ENCODE peak calls at places on chromosomes 11 and 22, in seven cellular contexts. M, F, A, U, T, L and E are unnamed samples.

GRCh38 chr22:20552913-20553401 is 45.5 kb downstream of the MED15 start:
- DNase-seq in F (no peak), A (peak), L (no peak), U (no peak), T (peak), M (no peak), E (no peak)

GRCh38 chr22:43213066-43213465 is 26.1 kb upstream of the TTLL12 start:
- DNase-seq in A (no peak), T (no peak), M (no peak), F (no peak), U (peak), L (no peak), E (no peak)

GRCh38 chr11:27216268-27217149 is 146.5 kb downstream of the CCDC34 start:
- DNase-seq in U (no peak), A (no peak), L (no peak), F (no peak), T (no peak), M (no peak), E (no peak)

GRCh38 chr22:35299217-35299716 is 427 bp upstream of the TOM1 start:
- DNase-seq in U (no peak), M (no peak), L (no peak), T (no peak), A (peak), F (no peak), E (no peak)

GRCh38 chr22:27800250-27801131 is 1.1 kb downstream of the MN1 start:
- DNase-seq in F (no peak), U (peak), A (no peak), L (no peak), M (no peak), T (no peak), E (no peak)

GRCh38 chr11:71179877-71180276 is 72.5 kb downstream of the SHANK2 start:
- DNase-seq in T (no peak), M (no peak), U (no peak), L (no peak), A (no peak), F (no peak), E (no peak)

GRCh38 chr22:34306361-34306760 is 386.1 kb upstream of the LARGE1 start:
- DNase-seq in T (no peak), F (no peak), A (no peak), L (no peak), U (no peak), M (no peak), E (no peak)

GRCh38 chr11:62025429-62026105 is 58.1 kb upstream of the FTH1 start:
- DNase-seq in F (peak), A (peak), T (peak), U (no peak), L (peak), M (peak), E (no peak)

GRCh38 chr11:93131709-93132108 is 66.1 kb downstream of the SLC36A4 start:
- DNase-seq in T (no peak), A (no peak), F (no peak), M (no peak), U (peak), L (no peak), E (no peak)

GRCh38 chr11:60792521-60792920 is 7.4 kb downstream of the MS4A10 start:
- DNase-seq in F (no peak), L (no peak), M (no peak), A (no peak), U (no peak), T (no peak), E (no peak)

GRCh38 chr11:76797341-76798201 is 14.4 kb downstream of the TSKU start:
- DNase-seq in T (no peak), M (no peak), L (no peak), U (no peak), F (no peak), A (no peak), E (no peak)

GRCh38 chr11:79482800-79483199 is 42.0 kb upstream of the TENM4 start:
- DNase-seq in A (no peak), M (no peak), L (no peak), U (no peak), T (no peak), F (no peak), E (no peak)

GRCh38 chr11:95835351-95835750 is 45.1 kb downstream of the CEP57 start:
- DNase-seq in U (no peak), T (no peak), F (no peak), A (peak), M (no peak), L (no peak), E (no peak)

GRCh38 chr22:25777411-25777810 is 35.4 kb downstream of the MYO18B start:
- DNase-seq in A (no peak), M (no peak), F (no peak), L (no peak), U (no peak), T (no peak), E (no peak)

GRCh38 chr22:19877626-19878339 is 23.1 kb upstream of the GNB1L start:
- DNase-seq in A (peak), M (no peak), F (no peak), L (no peak), U (peak), T (no peak), E (no peak)

GRCh38 chr11:77374611-77375031 is 73.1 kb upstream of the GDPD4 start:
- DNase-seq in L (no peak), F (no peak), T (no peak), A (peak), U (no peak), M (no peak), E (peak)

GRCh38 chr11:32829157-32829679 is 509 bp upstream of the PRRG4 start:
- DNase-seq in L (no peak), M (no peak), U (no peak), T (no peak), A (no peak), F (no peak), E (no peak)

GRCh38 chr22:21943571-21944448 is 8.8 kb downstream of the PPM1F start:
- DNase-seq in M (no peak), T (no peak), F (no peak), U (no peak), L (no peak), A (no peak), E (no peak)

GRCh38 chr11:61630104-61630503 is 49.2 kb upstream of the SYT7 start:
- DNase-seq in M (no peak), T (no peak), A (no peak), U (no peak), F (no peak), L (no peak), E (no peak)

GRCh38 chr22:19765477-19766234 is 5.1 kb downstream of the TBX1 start:
- DNase-seq in T (no peak), L (no peak), M (no peak), F (no peak), A (no peak), U (peak), E (no peak)

GRCh38 chr11:119195680-119196079 is 10.4 kb downstream of the NHERF4 start:
- DNase-seq in F (peak), U (peak), T (no peak), M (no peak), A (peak), L (no peak), E (no peak)

GRCh38 chr11:2248242-2248641 is 22.1 kb downstream of the ASCL2 start:
- DNase-seq in U (no peak), L (no peak), A (no peak), F (no peak), M (no peak), T (no peak), E (no peak)

GRCh38 chr11:30345644-30346043 is 22.7 kb downstream of the ARL14EP start:
- DNase-seq in L (no peak), U (no peak), F (no peak), M (no peak), T (no peak), A (no peak), E (no peak)

GRCh38 chr11:17076517-17077239 is 789 bp downstream of the RPS13 start:
- DNase-seq in A (peak), F (no peak), U (no peak), T (no peak), L (no peak), M (no peak), E (no peak)

GRCh38 chr22:43227231-43227630 is 40.3 kb upstream of the TTLL12 start:
- DNase-seq in M (no peak), F (no peak), U (no peak), A (no peak), L (no peak), T (no peak), E (no peak)

GRCh38 chr22:39622881-39623367 is 52.4 kb downstream of the CACNA1I start:
- DNase-seq in T (no peak), L (no peak), A (peak), F (peak), U (peak), M (peak), E (no peak)

GRCh38 chr11:19819148-19819547 is 106.5 kb downstream of the NAV2 start:
- DNase-seq in A (no peak), F (no peak), L (no peak), T (no peak), M (no peak), U (no peak), E (no peak)

DNA sequence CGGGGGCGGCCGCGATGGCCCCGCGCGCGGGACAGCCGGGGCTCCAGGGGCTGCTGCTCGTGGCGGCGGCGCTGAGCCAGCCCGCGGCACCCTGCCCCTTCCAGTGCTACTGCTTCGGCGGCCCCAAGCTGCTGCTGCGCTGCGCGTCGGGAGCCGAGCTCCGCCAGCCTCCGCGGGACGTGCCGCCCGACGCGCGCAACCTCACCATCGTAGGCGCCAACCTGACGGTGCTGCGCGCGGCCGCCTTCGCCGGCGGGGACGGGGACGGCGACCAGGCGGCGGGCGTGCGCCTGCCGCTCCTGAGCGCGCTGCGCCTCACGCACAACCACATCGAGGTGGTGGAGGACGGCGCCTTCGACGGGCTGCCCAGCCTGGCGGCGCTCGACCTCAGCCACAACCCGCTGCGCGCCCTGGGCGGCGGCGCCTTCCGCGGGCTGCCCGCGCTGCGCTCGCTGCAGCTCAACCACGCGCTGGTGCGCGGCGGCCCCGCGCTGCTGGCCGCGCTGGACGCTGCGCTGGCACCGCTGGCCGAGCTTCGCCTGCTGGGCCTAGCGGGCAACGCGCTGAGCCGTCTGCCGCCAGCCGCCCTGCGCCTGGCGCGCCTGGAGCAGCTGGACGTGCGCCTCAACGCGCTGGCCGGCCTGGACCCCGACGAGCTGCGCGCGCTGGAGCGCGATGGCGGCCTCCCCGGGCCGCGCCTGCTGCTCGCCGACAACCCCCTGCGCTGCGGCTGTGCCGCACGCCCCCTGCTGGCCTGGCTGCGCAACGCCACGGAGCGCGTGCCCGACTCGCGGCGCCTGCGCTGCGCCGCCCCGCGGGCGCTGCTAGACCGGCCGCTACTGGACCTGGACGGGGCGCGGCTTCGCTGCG is 697 bp downstream of the TPBGL start:
- DNase-seq in T (no peak), A (peak), M (peak), U (peak), F (peak), L (peak), E (peak)
- TF ChIP-seq CTCF in T (peak), A (no peak), M (peak), U (peak), F (peak), L (peak), E (peak)

DNA sequence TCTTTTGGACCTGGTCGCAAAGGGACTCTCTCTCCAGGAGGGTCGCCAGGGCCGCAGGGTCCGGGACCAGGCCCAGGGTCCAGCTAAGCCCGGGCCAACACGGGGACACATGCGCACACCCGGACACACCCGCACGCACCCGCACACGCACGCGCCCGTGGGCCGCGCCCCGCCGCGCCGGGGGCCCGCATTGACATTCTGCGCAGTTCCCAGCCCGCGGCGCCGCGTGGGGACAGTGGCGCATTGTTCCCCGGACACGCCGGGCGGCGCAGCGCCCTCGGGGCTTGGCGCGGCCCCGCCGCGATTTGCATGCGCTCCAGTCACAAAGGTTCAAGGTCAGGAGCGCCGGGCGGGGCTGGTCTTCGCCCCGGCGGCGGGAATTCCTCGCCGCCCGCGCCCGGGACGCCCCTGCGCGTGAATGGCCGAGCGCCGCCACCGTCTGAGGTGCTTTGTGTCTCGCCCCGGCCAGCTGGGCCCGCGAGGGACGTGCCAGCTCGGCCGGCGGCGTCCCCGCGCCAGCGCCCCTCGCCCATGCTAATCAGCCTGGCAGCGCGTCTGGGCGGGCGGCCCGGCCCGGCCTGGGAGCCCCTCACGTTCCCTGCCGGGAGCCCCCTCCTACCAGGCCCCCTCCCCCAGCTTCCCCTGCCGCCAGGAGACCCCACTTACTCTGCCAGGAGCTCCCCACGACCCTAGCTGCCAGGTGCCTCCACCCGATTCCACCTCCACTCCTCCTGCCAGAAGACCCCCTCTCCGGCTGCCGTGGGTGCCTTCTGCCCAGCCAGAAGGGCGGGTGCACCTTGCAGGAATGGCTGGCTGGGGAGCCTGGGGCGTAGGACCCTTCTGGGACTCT is 50.5 kb upstream of the WNT7B start:
- DNase-seq in F (no peak), L (no peak), A (no peak), M (no peak), T (no peak), U (peak), E (no peak)
- TF ChIP-seq CTCF in F (no peak), L (no peak), A (no peak), M (no peak), T (no peak), U (no peak), E (no peak)

DNA sequence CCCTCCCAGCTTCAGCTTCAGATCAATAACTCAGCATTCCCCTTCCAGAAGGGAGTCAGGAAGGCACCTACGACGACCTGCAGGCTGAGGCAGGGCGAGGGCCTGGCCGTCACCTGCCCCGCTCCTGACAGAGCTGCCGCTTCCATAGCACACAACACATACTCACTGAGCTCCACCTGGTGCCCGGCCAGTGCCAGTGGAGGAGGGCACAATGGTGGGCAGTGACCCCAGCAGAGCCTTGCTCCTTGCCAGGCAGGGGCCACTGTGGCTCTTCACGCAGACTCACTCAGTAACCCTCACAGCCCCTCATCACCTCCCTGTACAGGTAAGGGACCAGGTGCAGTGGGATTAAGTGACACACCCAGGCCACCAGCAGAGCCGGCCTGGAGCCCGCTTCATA is 24.6 kb downstream of the LRFN4 start:
- DNase-seq in A (no peak), U (no peak), F (no peak), T (no peak), L (no peak), M (no peak), E (no peak)
- TF ChIP-seq CTCF in A (no peak), U (no peak), F (no peak), T (no peak), L (no peak), M (no peak), E (peak)

GRCh38 chr11:128482092-128482491 is 105.3 kb downstream of the ETS1 start:
- DNase-seq in M (no peak), T (no peak), U (no peak), L (no peak), A (no peak), F (no peak), E (no peak)

GRCh38 chr11:128482512-128483191 is 104.7 kb downstream of the ETS1 start:
- DNase-seq in A (peak), T (no peak), L (peak), F (no peak), M (no peak), U (no peak), E (no peak)

GRCh38 chr11:128481135-128481534 is 106.2 kb downstream of the ETS1 start:
- DNase-seq in U (no peak), T (peak), A (peak), M (no peak), L (peak), F (no peak), E (no peak)

GRCh38 chr11:128483211-128483788 is 104.1 kb downstream of the ETS1 start:
- DNase-seq in A (no peak), F (no peak), L (no peak), T (no peak), U (no peak), M (no peak), E (no peak)

DNA sequence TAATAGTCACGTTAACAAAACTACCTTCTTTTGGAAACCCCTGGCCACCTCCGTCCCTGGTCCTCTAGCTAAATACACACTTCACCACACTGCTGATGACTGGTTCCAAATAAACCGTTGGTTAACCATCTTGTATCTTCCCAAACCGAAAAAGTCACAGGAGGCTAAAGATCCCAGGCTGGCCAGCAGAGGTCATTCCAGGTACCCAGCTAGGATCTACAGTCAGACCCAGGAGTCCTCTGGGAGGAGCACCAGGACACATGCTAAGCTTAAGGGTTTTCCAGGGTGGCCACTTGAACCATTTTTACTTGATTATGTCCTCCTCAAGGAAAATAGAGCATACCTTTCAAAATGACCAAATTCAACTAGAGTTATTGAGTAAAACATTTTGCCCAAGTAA is 103.2 kb downstream of the ETS1 start:
- DNase-seq in T (no peak), M (no peak), L (no peak), F (no peak), A (no peak), U (no peak), E (no peak)
- TF ChIP-seq CTCF in T (peak), M (no peak), L (peak), F (peak), A (peak), U (peak), E (peak)

GRCh38 chr11:75087319-75088055 is 9.2 kb downstream of the OR2AT4 start:
- DNase-seq in A (no peak), F (no peak), T (no peak), M (no peak), U (no peak), L (no peak), E (no peak)
- TF ChIP-seq CTCF in A (no peak), F (no peak), T (no peak), M (no peak), U (no peak), L (no peak), E (no peak)

GRCh38 chr22:40856513-40857308 is at the start of the genes ST13 and XPNPEP3:
- DNase-seq in M (peak), A (peak), L (peak), F (peak), U (peak), T (peak), E (peak)
- TF ChIP-seq CTCF in M (peak), A (peak), L (peak), F (peak), U (peak), T (peak), E (no peak)

GRCh38 chr11:12083380-12083779 is 27.0 kb upstream of the MICAL2 start:
- DNase-seq in A (no peak), L (no peak), F (no peak), U (no peak), T (no peak), M (no peak), E (no peak)
- TF ChIP-seq CTCF in A (peak), L (peak), F (peak), U (peak), T (no peak), M (no peak), E (no peak)